ENCODE peak calls at places on chromosomes 13 and 19, in ten cellular contexts. A is cardiac fibroblast; V is AG04450; L is EH; I is NCI-H1417; J is ACHN; R is SK-N-DZ; Z is NCI-H1092; C is AG08396; U is stimulated activated CD8-positive, alpha-beta memory T cell treated with anti-CD3 and anti-CD28 coated beads, Interleukin-15, amount 100 ng/mL, for 1 hour. Y is an unnamed sample.

GRCh38 chr13:36819811-36820140 is 754 bp downstream of the RFXAP start:
- DNase-seq in L (peak), A (peak), Z (peak), U (no peak), C (peak), J (peak), R (peak), I (no peak), V (no peak), Y (no peak)

GRCh38 chr13:32031025-32031814 is at the start of gene FRY:
- DNase-seq in V (no peak), U (peak), R (peak), C (peak), Z (peak), A (peak), I (peak), L (peak), J (peak), Y (no peak)

GRCh38 chr19:31387662-31388175 is 38.5 kb upstream of the TSHZ3 start:
- DNase-seq in I (no peak), V (no peak), J (no peak), U (no peak), Z (no peak), R (no peak), L (no peak), A (no peak), C (no peak), Y (no peak)

GRCh38 chr13:50421457-50422130 is 406.4 kb downstream of the KCNRG start:
- DNase-seq in R (no peak), V (no peak), U (no peak), A (no peak), J (peak), C (no peak), Z (no peak), L (peak), I (peak), Y (no peak)

GRCh38 chr13:113023217-113023597 is 54.2 kb downstream of the MCF2L start:
- DNase-seq in U (no peak), R (no peak), L (no peak), C (no peak), J (no peak), A (peak), Z (no peak), V (no peak), I (no peak), Y (no peak)

GRCh38 chr19:45424191-45425058 is 708 bp upstream of the ERCC1 start:
- DNase-seq in U (no peak), J (peak), C (peak), V (peak), I (peak), L (peak), A (peak), R (no peak), Z (no peak), Y (no peak)

GRCh38 chr19:19406878-19407639 is 1.6 kb downstream of the GATAD2A start:
- DNase-seq in R (no peak), U (peak), J (peak), I (no peak), C (no peak), V (no peak), L (peak), Z (no peak), A (peak), Y (peak)

GRCh38 chr19:17796013-17796837 is 1.3 kb downstream of the B3GNT3 start:
- DNase-seq in Z (no peak), L (no peak), I (no peak), R (no peak), V (no peak), U (no peak), C (no peak), A (no peak), J (no peak), Y (no peak)

GRCh38 chr13:86870388-86870966 is 800.7 kb upstream of the SLITRK5 start:
- DNase-seq in C (no peak), V (no peak), J (peak), I (no peak), R (no peak), A (peak), U (no peak), L (no peak), Z (no peak), Y (no peak)

GRCh38 chr19:17726914-17727773 is 7.9 kb downstream of the MAP1S start:
- DNase-seq in J (no peak), C (no peak), A (no peak), L (no peak), Z (no peak), I (no peak), U (no peak), V (no peak), R (no peak), Y (no peak)

GRCh38 chr19:1217366-1217765 is 11.8 kb downstream of the STK11 start:
- DNase-seq in R (no peak), U (no peak), V (no peak), L (no peak), I (no peak), J (no peak), Z (no peak), A (no peak), C (no peak), Y (no peak)

GRCh38 chr19:38617764-38618589 is at the start of gene MAP4K1:
- DNase-seq in V (no peak), J (no peak), A (no peak), U (peak), L (no peak), Z (no peak), R (peak), I (peak), C (no peak), Y (no peak)

GRCh38 chr19:50667177-50667758 is 18.0 kb downstream of the C19orf81 start:
- DNase-seq in C (no peak), I (no peak), A (no peak), U (no peak), L (no peak), V (no peak), R (no peak), Z (no peak), J (no peak), Y (no peak)

GRCh38 chr13:96431044-96431581 is 341.2 kb downstream of the HS6ST3 start:
- DNase-seq in C (no peak), R (no peak), J (no peak), L (no peak), V (no peak), A (no peak), U (no peak), Z (no peak), I (no peak), Y (no peak)

GRCh38 chr19:40581531-40581930 is 4.9 kb downstream of the SHKBP1 start:
- DNase-seq in C (no peak), V (no peak), J (no peak), R (no peak), U (no peak), I (no peak), L (no peak), Z (no peak), A (no peak), Y (no peak)